ENCODE peak calls at places on chromosomes 2 and 18, in five cellular contexts. S is A549, B is GM12878, G is SK-N-SH, V is WTC11. C is an unnamed sample.

GRCh38 chr18:54269924-54270844 is 867 bp downstream of the POLI start:
- DNase-seq in S (peak), B (no peak), G (peak), V (peak), C (peak)

GRCh38 chr2:101704816-101705565 is 7.5 kb downstream of the MAP4K4 start:
- DNase-seq in S (no peak), B (no peak), G (no peak), V (no peak), C (peak)

GRCh38 chr2:20900052-20900636 is 77.2 kb upstream of the LDAH start:
- DNase-seq in S (no peak), B (no peak), G (peak), V (no peak), C (no peak)

GRCh38 chr2:189799531-189799930 is 15.3 kb downstream of the PMS1 start:
- DNase-seq in S (no peak), B (no peak), G (no peak), V (no peak), C (peak)

GRCh38 chr2:173354073-173354600 is 535 bp upstream of the CDCA7 start:
- DNase-seq in S (peak), B (no peak), G (peak), V (no peak), C (no peak)

GRCh38 chr2:1740714-1741584 is 3.4 kb downstream of the PXDN start:
- DNase-seq in S (no peak), B (no peak), G (no peak), V (no peak), C (no peak)

GRCh38 chr2:80111185-80111584 is 193.4 kb downstream of the LRRTM1 start:
- DNase-seq in S (no peak), B (no peak), G (no peak), V (no peak), C (peak)

GRCh38 chr2:160837416-160837815 is 322.8 kb upstream of the TANK start:
- DNase-seq in S (no peak), B (no peak), G (no peak), V (no peak), C (no peak)

GRCh38 chr18:79572848-79573451 is 106.7 kb upstream of the CTDP1 start:
- DNase-seq in S (no peak), B (no peak), G (no peak), V (no peak), C (no peak)

GRCh38 chr2:228927028-228928010 is 343.8 kb downstream of the PID1 start:
- DNase-seq in S (no peak), B (no peak), G (no peak), V (no peak), C (no peak)

GRCh38 chr2:58680938-58681337 is 439.8 kb upstream of the FANCL start:
- DNase-seq in S (no peak), B (no peak), G (no peak), V (no peak), C (no peak)

GRCh38 chr18:34299828-34300227 is 75.1 kb upstream of the NOL4 start:
- DNase-seq in S (no peak), B (no peak), G (no peak), V (no peak), C (no peak)
- TF ChIP-seq USF2 in S (no peak), B (no peak), G (no peak), V (no peak), C (no peak)

DNA sequence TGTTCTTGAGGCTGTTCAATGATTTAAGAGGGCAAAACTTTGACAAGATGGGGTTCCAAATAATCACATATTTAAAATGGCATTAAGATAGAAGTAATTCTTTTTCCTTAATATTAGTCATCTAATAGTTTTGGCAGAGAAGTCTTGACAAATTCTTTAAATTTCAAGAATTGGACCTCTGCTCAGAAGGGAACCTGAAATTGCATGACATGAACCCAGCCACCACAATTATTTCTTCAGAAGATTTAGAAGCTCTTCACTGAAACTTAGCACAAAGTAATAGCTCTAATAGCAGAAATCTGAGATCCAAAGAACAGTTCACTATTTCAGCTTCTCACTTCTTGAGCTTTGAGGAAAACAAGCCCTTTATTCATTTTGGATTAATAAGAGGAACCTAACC is 100.7 kb upstream of the ITGA4 start:
- DNase-seq in S (no peak), B (no peak), G (no peak), V (no peak), C (no peak)
- TF ChIP-seq USF2 in S (no peak), B (no peak), G (no peak), V (no peak), C (no peak)

GRCh38 chr2:45813003-45813601 is 161.6 kb downstream of the PRKCE start:
- DNase-seq in S (no peak), B (no peak), G (peak), V (no peak), C (peak)

GRCh38 chr2:45814951-45815621 is 163.6 kb downstream of the PRKCE start:
- DNase-seq in S (no peak), B (no peak), G (no peak), V (no peak), C (no peak)

GRCh38 chr2:45820048-45820447 is 168.6 kb downstream of the PRKCE start:
- DNase-seq in S (no peak), B (no peak), G (no peak), V (no peak), C (no peak)

GRCh38 chr2:45814528-45814927 is 163.1 kb downstream of the PRKCE start:
- DNase-seq in S (no peak), B (no peak), G (no peak), V (no peak), C (no peak)

DNA sequence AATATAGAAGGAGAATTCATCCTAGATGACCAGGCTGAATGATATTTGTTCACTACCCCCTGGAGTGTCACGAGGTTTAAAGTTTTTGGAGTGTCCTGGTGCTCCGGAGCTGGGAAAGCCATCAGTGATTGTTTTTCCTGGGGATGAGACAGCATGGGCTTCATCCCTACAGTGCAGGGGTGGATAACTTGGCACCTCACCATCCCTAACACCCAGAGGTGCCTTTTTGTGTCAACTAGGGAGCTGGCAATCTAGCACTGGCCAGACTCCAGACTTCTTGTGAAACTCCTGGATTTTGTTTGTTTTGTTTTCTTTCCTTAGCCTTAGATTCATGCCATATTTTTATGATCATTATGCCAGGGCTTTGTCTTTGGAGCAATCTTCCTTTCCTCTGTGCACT is 164.8 kb downstream of the PRKCE start:
- DNase-seq in S (no peak), B (no peak), G (no peak), V (no peak), C (peak)
- TF ChIP-seq USF2 in S (no peak), B (no peak), G (no peak), V (no peak), C (no peak)

GRCh38 chr2:239765076-239765845 is 259.9 kb downstream of the NDUFA10 start:
- DNase-seq in S (no peak), B (no peak), G (no peak), V (no peak), C (no peak)
- TF ChIP-seq USF2 in S (no peak), B (no peak), G (no peak), V (no peak), C (no peak)

DNA sequence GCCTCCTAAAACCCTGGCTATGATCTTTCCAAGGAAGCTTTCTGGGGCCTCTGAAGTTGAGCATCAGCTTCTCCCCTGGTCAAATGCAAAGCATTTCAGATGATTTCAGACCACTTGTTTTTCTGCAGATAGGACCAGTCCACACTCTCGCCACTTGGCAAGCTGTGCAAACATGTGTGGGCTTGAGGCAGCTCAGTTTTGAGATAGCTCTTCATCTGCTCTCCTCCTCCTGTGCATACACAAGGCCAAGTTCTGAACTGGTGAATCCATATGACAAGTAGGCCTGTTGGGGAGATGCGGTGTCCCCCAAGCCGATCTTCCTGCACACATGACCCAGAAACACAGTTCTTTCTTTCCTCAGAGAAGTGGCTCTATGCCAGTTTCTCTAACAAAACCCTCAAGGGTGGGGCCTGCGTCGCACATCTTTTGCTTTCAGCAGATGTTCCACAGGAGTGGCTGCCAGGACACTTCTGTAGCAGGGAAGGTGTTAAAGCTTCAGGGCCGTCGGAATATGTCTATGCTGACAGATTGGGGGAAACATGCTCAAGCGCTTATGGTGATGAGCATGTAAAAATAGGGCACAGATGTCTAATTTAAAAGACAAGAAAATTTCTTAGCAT is 1055.8 kb upstream of the KLHL29 start:
- DNase-seq in S (no peak), B (no peak), G (no peak), V (no peak), C (no peak)
- TF ChIP-seq USF2 in S (no peak), B (no peak), G (no peak), V (no peak), C (no peak)

GRCh38 chr2:55883339-55883738 is 40.2 kb downstream of the EFEMP1 start:
- DNase-seq in S (no peak), B (no peak), G (no peak), V (no peak), C (peak)

GRCh38 chr2:55877101-55877500 is 46.5 kb downstream of the EFEMP1 start:
- DNase-seq in S (no peak), B (no peak), G (no peak), V (no peak), C (no peak)

GRCh38 chr2:55883829-55884228 is 39.8 kb downstream of the EFEMP1 start:
- DNase-seq in S (no peak), B (no peak), G (no peak), V (no peak), C (no peak)

GRCh38 chr2:55879976-55880375 is 43.6 kb downstream of the EFEMP1 start:
- DNase-seq in S (no peak), B (no peak), G (no peak), V (no peak), C (peak)

DNA sequence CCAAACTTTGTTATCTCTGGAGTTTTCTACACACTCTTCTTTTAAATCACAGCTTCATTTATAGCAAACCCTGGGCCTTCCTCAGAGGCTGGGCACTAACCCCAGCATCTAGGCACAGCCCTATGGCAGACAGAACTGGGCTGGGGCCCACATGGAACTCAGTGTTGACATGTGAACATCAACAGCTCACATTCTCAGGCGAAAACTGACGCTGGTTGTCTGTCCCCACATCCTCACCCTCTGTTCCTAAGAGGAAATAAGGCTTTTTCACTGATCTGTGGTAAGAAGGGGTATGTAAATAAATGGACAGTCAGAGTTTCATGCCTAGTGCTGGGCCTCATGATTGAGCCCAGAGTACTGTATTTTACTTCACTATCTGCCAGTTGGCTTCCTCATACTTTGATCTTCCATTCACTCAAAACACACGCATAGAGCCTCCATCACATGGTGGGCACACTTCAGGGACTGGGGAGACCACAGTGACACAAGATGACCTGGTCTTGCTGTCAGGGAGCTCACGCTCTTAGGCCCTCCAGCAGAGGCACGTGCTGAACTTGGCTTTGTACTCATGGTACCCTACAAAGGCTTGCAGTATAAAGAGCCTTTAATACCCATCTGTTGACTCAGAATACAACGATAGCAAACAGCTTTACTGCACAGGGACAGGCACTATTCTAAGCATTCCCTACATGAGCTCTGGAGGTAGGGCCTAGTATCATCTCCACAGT is 43.0 kb downstream of the EFEMP1 start:
- DNase-seq in S (no peak), B (no peak), G (no peak), V (no peak), C (peak)
- TF ChIP-seq USF2 in S (no peak), B (no peak), G (no peak), V (no peak), C (no peak)

GRCh38 chr2:149017116-149017985 is 21.1 kb upstream of the LYPD6B start:
- DNase-seq in S (peak), B (peak), G (peak), V (peak), C (peak)
- TF ChIP-seq USF2 in S (no peak), B (no peak), G (no peak), V (no peak), C (no peak)

GRCh38 chr2:210480079-210480478 is 3.5 kb upstream of the LANCL1 start:
- DNase-seq in S (no peak), B (no peak), G (no peak), V (no peak), C (no peak)

GRCh38 chr2:210478661-210479060 is 2.1 kb upstream of the LANCL1 start:
- DNase-seq in S (no peak), B (no peak), G (no peak), V (no peak), C (no peak)

GRCh38 chr2:210476194-210477128 is at the start of gene LANCL1:
- DNase-seq in S (peak), B (peak), G (peak), V (peak), C (peak)

GRCh38 chr2:210475726-210476125 is 833 bp downstream of the LANCL1 start:
- DNase-seq in S (no peak), B (no peak), G (peak), V (no peak), C (no peak)

DNA sequence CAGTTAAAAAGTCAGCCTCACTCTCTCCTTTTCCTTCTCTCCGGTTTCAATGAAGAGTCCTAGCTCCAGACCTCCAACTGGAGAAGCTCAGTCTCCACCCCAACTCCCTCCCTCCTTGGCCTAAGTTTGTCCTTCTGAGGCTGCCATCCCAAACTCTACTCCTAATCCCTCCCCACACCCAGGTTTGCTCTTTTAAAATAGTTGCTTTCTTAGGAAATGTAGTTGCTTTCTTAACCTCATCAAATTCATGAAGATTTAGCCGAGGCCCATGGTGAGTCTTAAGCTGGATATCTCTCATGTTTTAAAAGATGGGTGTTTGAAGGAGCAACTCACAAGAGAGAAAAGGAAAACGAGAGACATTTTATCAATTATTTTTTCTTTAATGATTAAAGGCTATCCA is 937 bp upstream of the LANCL1 start:
- DNase-seq in S (peak), B (no peak), G (peak), V (peak), C (peak)
- TF ChIP-seq USF2 in S (no peak), B (no peak), G (no peak), V (no peak), C (no peak)

DNA sequence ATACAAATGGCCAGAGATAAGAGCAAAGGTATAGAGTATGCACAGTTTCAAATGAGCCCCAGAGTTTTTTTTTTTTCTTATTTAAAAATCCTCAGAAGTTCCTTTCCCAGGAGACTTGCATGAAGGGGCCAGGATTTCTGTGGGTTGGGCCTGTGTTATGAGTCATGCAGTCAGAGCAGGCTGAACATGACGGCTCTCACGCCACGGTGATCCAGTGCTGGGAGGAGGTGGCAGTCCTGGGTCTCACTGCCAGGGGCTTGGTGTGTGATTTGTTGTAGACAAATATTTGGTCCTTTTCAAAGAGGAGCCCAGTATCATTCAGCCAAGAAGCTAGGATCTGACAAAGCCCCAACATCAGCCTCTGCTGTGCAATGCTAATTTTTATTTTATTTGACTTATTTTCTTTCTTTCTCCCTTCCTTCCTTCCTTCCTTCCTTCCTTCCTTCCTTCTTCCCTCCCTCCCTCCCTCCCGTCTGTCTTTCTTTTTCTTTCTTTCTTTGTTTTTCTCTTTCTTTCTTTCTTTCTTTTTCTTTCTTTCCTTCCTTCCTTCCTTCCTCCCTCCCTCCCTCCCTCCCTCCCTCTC is 10.4 kb upstream of the KCNE4 start:
- DNase-seq in S (peak), B (no peak), G (no peak), V (peak), C (peak)
- TF ChIP-seq USF2 in S (no peak), B (no peak), G (no peak), V (no peak), C (no peak)

C was measured in IMR-90.